ENCODE peak calls at places on chromosome 10, in ten cellular contexts. U, T, K, E, Q, F, P, L, S and Y are unnamed samples.

GRCh38 chr10:11201911-11202310 is 184.2 kb downstream of the CELF2 start:
- DNase-seq in U (no peak), T (no peak), K (no peak), E (no peak), Q (no peak), F (no peak), P (no peak), L (no peak), S (no peak), Y (no peak)

GRCh38 chr10:11345224-11346054 is 266.0 kb downstream of the USP6NL start:
- DNase-seq in U (peak), T (no peak), K (no peak), E (no peak), Q (no peak), F (no peak), P (peak), L (peak), S (no peak), Y (peak)

GRCh38 chr10:21978191-21978862 is 25.2 kb downstream of the DNAJC1 start:
- DNase-seq in U (no peak), T (no peak), K (peak), E (no peak), Q (no peak), F (no peak), P (no peak), L (no peak), S (no peak), Y (no peak)

GRCh38 chr10:63812491-63812890 is 291.3 kb downstream of the REEP3 start:
- DNase-seq in U (no peak), T (no peak), K (peak), E (no peak), Q (no peak), F (no peak), P (no peak), L (no peak), S (no peak), Y (no peak)

GRCh38 chr10:96357038-96357620 is 1.7 kb downstream of the OPALIN start:
- DNase-seq in U (no peak), T (no peak), K (no peak), E (no peak), Q (no peak), F (no peak), P (no peak), L (no peak), S (no peak), Y (no peak)

GRCh38 chr10:113576853-113577252 is 24.0 kb downstream of the HABP2 start:
- DNase-seq in U (no peak), T (no peak), K (peak), E (no peak), Q (no peak), F (no peak), P (no peak), L (no peak), S (peak), Y (no peak)

GRCh38 chr10:18044976-18045720 is 93.4 kb downstream of the SLC39A12 start:
- DNase-seq in U (no peak), T (no peak), K (peak), E (no peak), Q (no peak), F (peak), P (no peak), L (no peak), S (no peak), Y (no peak)

GRCh38 chr10:27857616-27858015 is 112.0 kb upstream of the MKX start:
- DNase-seq in U (no peak), T (no peak), K (no peak), E (no peak), Q (no peak), F (no peak), P (no peak), L (no peak), S (no peak), Y (no peak)

GRCh38 chr10:43985941-43986340 is 337.3 kb upstream of the ZNF32 start:
- DNase-seq in U (no peak), T (no peak), K (no peak), E (no peak), Q (no peak), F (no peak), P (no peak), L (no peak), S (no peak), Y (no peak)

GRCh38 chr10:78977761-78978305 is 90.9 kb upstream of the ZMIZ1 start:
- DNase-seq in U (no peak), T (no peak), K (peak), E (peak), Q (peak), F (no peak), P (no peak), L (no peak), S (no peak), Y (peak)

GRCh38 chr10:49161411-49161997 is 26.7 kb downstream of the TMEM273 start:
- DNase-seq in U (no peak), T (no peak), K (peak), E (no peak), Q (no peak), F (no peak), P (peak), L (no peak), S (no peak), Y (no peak)

GRCh38 chr10:114648368-114648767 is 9.7 kb downstream of the ABLIM1 start:
- DNase-seq in U (no peak), T (peak), K (peak), E (no peak), Q (peak), F (peak), P (no peak), L (peak), S (no peak), Y (no peak)

GRCh38 chr10:15316144-15316543 is 54.9 kb downstream of the FAM171A1 start:
- DNase-seq in U (no peak), T (no peak), K (no peak), E (no peak), Q (no peak), F (no peak), P (no peak), L (no peak), S (no peak), Y (no peak)

GRCh38 chr10:72379776-72380175 is 25.1 kb upstream of the DNAJB12 start:
- DNase-seq in U (no peak), T (no peak), K (no peak), E (no peak), Q (no peak), F (no peak), P (no peak), L (no peak), S (no peak), Y (no peak)

GRCh38 chr10:113095419-113095818 is 145.4 kb downstream of the TCF7L2 start:
- DNase-seq in U (no peak), T (no peak), K (no peak), E (no peak), Q (no peak), F (no peak), P (no peak), L (no peak), S (no peak), Y (no peak)

GRCh38 chr10:3484306-3485187 is 300.5 kb downstream of the KLF6 start:
- DNase-seq in U (no peak), T (no peak), K (peak), E (no peak), Q (no peak), F (no peak), P (peak), L (no peak), S (no peak), Y (no peak)

GRCh38 chr10:21406595-21407218 is 118.8 kb downstream of the SKIDA1 start:
- DNase-seq in U (no peak), T (no peak), K (peak), E (no peak), Q (no peak), F (no peak), P (no peak), L (no peak), S (no peak), Y (no peak)

GRCh38 chr10:23171232-23171876 is 20.8 kb upstream of the PTF1A start:
- DNase-seq in U (no peak), T (peak), K (peak), E (no peak), Q (peak), F (no peak), P (no peak), L (no peak), S (no peak), Y (no peak)

GRCh38 chr10:4061441-4061951 is 276.5 kb upstream of the KLF6 start:
- DNase-seq in U (no peak), T (no peak), K (no peak), E (no peak), Q (no peak), F (no peak), P (no peak), L (peak), S (no peak), Y (no peak)

GRCh38 chr10:45646384-45647050 is 26.1 kb downstream of the ZFAND4 start:
- DNase-seq in U (no peak), T (no peak), K (no peak), E (no peak), Q (no peak), F (no peak), P (no peak), L (no peak), S (no peak), Y (no peak)

GRCh38 chr10:70477661-70478162 is 855 bp upstream of the PALD1 start:
- DNase-seq in U (peak), T (no peak), K (no peak), E (peak), Q (no peak), F (no peak), P (peak), L (no peak), S (peak), Y (no peak)

GRCh38 chr10:72089618-72090017 is 1.3 kb upstream of the SPOCK2 start:
- DNase-seq in U (no peak), T (no peak), K (no peak), E (no peak), Q (no peak), F (no peak), P (no peak), L (no peak), S (no peak), Y (no peak)

GRCh38 chr10:60521974-60522405 is 132.3 kb upstream of the ANK3 start:
- DNase-seq in U (no peak), T (no peak), K (peak), E (no peak), Q (no peak), F (no peak), P (no peak), L (no peak), S (peak), Y (no peak)

GRCh38 chr10:96509017-96509641 is 4.6 kb downstream of the TLL2 start:
- DNase-seq in U (no peak), T (no peak), K (peak), E (no peak), Q (no peak), F (no peak), P (no peak), L (no peak), S (no peak), Y (no peak)

GRCh38 chr10:69413221-69413865 is 3.4 kb downstream of the TACR2 start:
- DNase-seq in U (peak), T (no peak), K (peak), E (no peak), Q (peak), F (no peak), P (peak), L (no peak), S (no peak), Y (no peak)

GRCh38 chr10:60175418-60175817 is 214.3 kb downstream of the ANK3 start:
- DNase-seq in U (no peak), T (no peak), K (no peak), E (no peak), Q (no peak), F (no peak), P (no peak), L (no peak), S (no peak), Y (no peak)

GRCh38 chr10:103982639-103983038 is 15.7 kb downstream of the SLK start:
- DNase-seq in U (peak), T (no peak), K (no peak), E (no peak), Q (no peak), F (no peak), P (peak), L (peak), S (peak), Y (no peak)

GRCh38 chr10:128534686-128535085 is 408.5 kb upstream of the MKI67 start:
- DNase-seq in U (no peak), T (no peak), K (no peak), E (no peak), Q (no peak), F (no peak), P (no peak), L (no peak), S (no peak), Y (no peak)

GRCh38 chr10:3978174-3978573 is 193.2 kb upstream of the KLF6 start:
- DNase-seq in U (peak), T (no peak), K (peak), E (no peak), Q (no peak), F (no peak), P (no peak), L (no peak), S (no peak), Y (no peak)

GRCh38 chr10:103501186-103501585 is 7.7 kb downstream of the NEURL1 start:
- DNase-seq in U (no peak), T (no peak), K (no peak), E (no peak), Q (no peak), F (no peak), P (no peak), L (no peak), S (no peak), Y (no peak)

GRCh38 chr10:102919992-102920736 is 2.1 kb downstream of the CNNM2 start:
- DNase-seq in U (no peak), T (no peak), K (no peak), E (no peak), Q (no peak), F (no peak), P (no peak), L (no peak), S (no peak), Y (no peak)

GRCh38 chr10:118101501-118101900 is 54.8 kb upstream of the RAB11FIP2 start:
- DNase-seq in U (no peak), T (no peak), K (no peak), E (no peak), Q (no peak), F (no peak), P (no peak), L (no peak), S (no peak), Y (no peak)

GRCh38 chr10:92575961-92576360 is 2.1 kb upstream of the IDE start:
- DNase-seq in U (no peak), T (no peak), K (no peak), E (no peak), Q (no peak), F (no peak), P (no peak), L (no peak), S (no peak), Y (no peak)

GRCh38 chr10:118615888-118616287 is 20.4 kb upstream of the PRLHR start:
- DNase-seq in U (peak), T (peak), K (peak), E (no peak), Q (no peak), F (no peak), P (no peak), L (no peak), S (no peak), Y (no peak)

GRCh38 chr10:93416824-93417223 is 65.3 kb downstream of the MYOF start:
- DNase-seq in U (no peak), T (no peak), K (no peak), E (no peak), Q (no peak), F (no peak), P (no peak), L (no peak), S (no peak), Y (no peak)

GRCh38 chr10:115171392-115171960 is 78.3 kb downstream of the ATRNL1 start:
- DNase-seq in U (peak), T (peak), K (no peak), E (no peak), Q (no peak), F (no peak), P (peak), L (no peak), S (peak), Y (no peak)

GRCh38 chr10:85510682-85511081 is 855.9 kb downstream of the GRID1 start:
- DNase-seq in U (no peak), T (no peak), K (no peak), E (no peak), Q (no peak), F (no peak), P (no peak), L (no peak), S (no peak), Y (no peak)
- TF ChIP-seq CTCF in U (peak), T (no peak), K (no peak), E (no peak), Q (no peak), F (no peak), P (peak), L (no peak), S (no peak), Y (peak)

DNA sequence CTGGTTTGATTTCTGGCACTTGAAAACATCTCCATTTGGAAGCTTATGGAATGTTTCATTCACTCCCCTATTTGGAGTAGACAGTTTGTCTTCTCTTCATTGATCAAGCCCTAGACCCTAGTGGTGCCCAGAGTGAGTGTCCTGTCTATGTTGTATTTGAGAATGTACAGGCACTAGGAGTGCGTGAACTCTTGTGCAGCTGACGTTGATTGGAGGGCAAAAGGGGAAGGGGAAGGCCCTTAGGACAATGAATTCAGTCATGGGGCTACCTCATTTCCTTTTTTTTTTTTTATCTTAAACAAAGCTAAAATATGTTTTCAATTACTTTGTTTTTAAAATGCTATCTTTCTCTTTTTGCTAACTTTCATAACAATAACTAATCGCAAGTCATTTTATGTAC is 66.5 kb downstream of the ADD3 start:
- DNase-seq in U (no peak), T (no peak), K (peak), E (no peak), Q (no peak), F (no peak), P (no peak), L (no peak), S (no peak), Y (no peak)
- H3K4me3 ChIP-seq in U (no peak), T (no peak), K (no peak), E (no peak), Q (no peak), F (no peak), P (no peak), L (no peak), S (no peak), Y (no peak)

GRCh38 chr10:35642023-35642792 is at the start of gene FZD8:
- DNase-seq in U (peak), T (peak), K (peak), E (peak), Q (peak), F (peak), P (peak), L (peak), S (peak), Y (peak)
- TF ChIP-seq CTCF in U (no peak), T (no peak), K (peak), E (no peak), Q (peak), F (peak), P (peak), L (no peak), S (peak), Y (peak)

DNA sequence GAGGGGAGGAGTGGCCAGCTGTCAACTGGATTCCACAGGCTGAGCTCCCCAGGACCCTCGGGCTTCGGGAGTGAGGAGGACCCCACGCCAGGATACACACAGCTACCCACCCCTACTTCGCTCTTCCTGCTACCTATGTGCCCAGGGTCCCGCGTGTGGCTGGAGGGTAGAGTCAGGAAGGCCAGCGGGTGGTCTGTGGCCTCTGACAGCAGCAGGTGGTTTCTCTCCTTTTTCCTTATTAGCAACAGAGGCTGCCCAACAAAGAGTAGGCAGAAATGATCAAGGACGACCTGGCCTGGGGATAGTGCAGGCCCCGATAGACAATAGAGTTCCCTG is 1.1 kb upstream of the KCNMA1 start:
- DNase-seq in U (no peak), T (no peak), K (no peak), E (no peak), Q (no peak), F (no peak), P (no peak), L (no peak), S (no peak), Y (no peak)
- H3K4me3 ChIP-seq in U (no peak), T (peak), K (peak), E (no peak), Q (peak), F (peak), P (no peak), L (peak), S (no peak), Y (peak)

DNA sequence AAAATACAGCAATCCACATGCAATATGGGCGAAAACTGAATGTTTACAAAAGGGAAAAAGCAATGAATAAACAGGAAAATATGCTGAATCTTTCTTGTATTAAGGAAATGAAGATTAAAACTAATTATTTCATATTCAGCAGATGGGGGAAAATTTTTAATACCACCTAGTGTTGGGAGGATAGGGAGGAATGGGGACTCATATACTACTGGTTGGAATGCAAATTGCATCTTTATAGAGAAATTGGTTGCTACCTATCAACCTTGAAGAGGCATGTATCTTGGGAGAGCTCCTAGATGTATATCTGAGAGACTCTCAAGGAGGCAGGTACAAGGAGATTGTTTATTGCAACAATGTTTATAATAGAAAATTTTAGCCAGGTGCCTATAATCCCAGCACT is 101.4 kb downstream of the CREM start:
- DNase-seq in U (no peak), T (peak), K (no peak), E (no peak), Q (no peak), F (no peak), P (no peak), L (no peak), S (no peak), Y (no peak)
- TF ChIP-seq CTCF in U (peak), T (no peak), K (no peak), E (no peak), Q (no peak), F (peak), P (no peak), L (no peak), S (no peak), Y (no peak)

GRCh38 chr10:133372507-133372906 is 647 bp downstream of the ECHS1 start:
- DNase-seq in U (no peak), T (no peak), K (no peak), E (peak), Q (peak), F (no peak), P (no peak), L (peak), S (no peak), Y (peak)
- H3K4me3 ChIP-seq in U (peak), T (peak), K (peak), E (peak), Q (peak), F (peak), P (peak), L (peak), S (no peak), Y (peak)

GRCh38 chr10:12409613-12410012 is 60.3 kb downstream of the CAMK1D start:
- DNase-seq in U (no peak), T (no peak), K (no peak), E (no peak), Q (no peak), F (no peak), P (no peak), L (no peak), S (no peak), Y (no peak)
- TF ChIP-seq CTCF in U (no peak), T (no peak), K (no peak), E (no peak), Q (no peak), F (no peak), P (no peak), L (no peak), S (no peak), Y (no peak)

GRCh38 chr10:124946945-124947344 is 5.0 kb downstream of the ZRANB1 start:
- DNase-seq in U (no peak), T (no peak), K (no peak), E (no peak), Q (no peak), F (no peak), P (no peak), L (no peak), S (peak), Y (no peak)
- H3K4me3 ChIP-seq in U (no peak), T (no peak), K (no peak), E (no peak), Q (no peak), F (no peak), P (no peak), L (no peak), S (no peak), Y (no peak)